ENCODE peak calls at places on chromosome 20, in five cellular contexts. R, N, F, P and M are unnamed samples. For H3K27me3, the result is how much of the 10 kb centered on the place peaks cover.

GRCh38 chr20:25300496-25301170 is 52.7 kb downstream of the PYGB start:
- DNase-seq in R (no peak), P (no peak), N (no peak), F (no peak), M (no peak)

GRCh38 chr20:45963059-45964011 is 8.7 kb downstream of the ZNF335 start:
- DNase-seq in N (no peak), P (no peak), R (no peak), F (peak), M (no peak)

GRCh38 chr20:47857142-47857993 is 72.1 kb upstream of the SULF2 start:
- DNase-seq in F (no peak), P (no peak), N (no peak), R (no peak), M (no peak)

GRCh38 chr20:5222919-5223634 is 93.7 kb downstream of the PROKR2 start:
- DNase-seq in N (peak), F (peak), P (peak), R (no peak), M (peak)

GRCh38 chr20:1934578-1935573 is 39.7 kb downstream of the SIRPA start:
- DNase-seq in R (peak), N (peak), F (peak), P (no peak), M (no peak)

GRCh38 chr20:50308166-50308512 is 117.5 kb downstream of the CEBPB start:
- DNase-seq in N (no peak), F (no peak), P (no peak), R (no peak), M (no peak)

GRCh38 chr20:36307412-36308317 is 1.5 kb downstream of the DLGAP4 start:
- DNase-seq in N (no peak), F (no peak), R (no peak), P (peak), M (peak)

GRCh38 chr20:25046181-25046641 is 11.7 kb downstream of the ACSS1 start:
- DNase-seq in P (no peak), F (peak), R (no peak), N (peak), M (peak)

GRCh38 chr20:56418385-56418861 is 6.4 kb downstream of the CASS4 start:
- DNase-seq in R (no peak), N (peak), F (no peak), P (no peak), M (no peak)

GRCh38 chr20:2946988-2947961 is 74.0 kb downstream of the PTPRA start:
- DNase-seq in P (no peak), N (no peak), R (no peak), F (no peak), M (no peak)

GRCh38 chr20:54065601-54066038 is 4.8 kb downstream of the BCAS1 start:
- DNase-seq in N (peak), R (no peak), P (no peak), F (no peak), M (peak)

GRCh38 chr20:37846573-37846972 is 56.4 kb upstream of the VSTM2L start:
- DNase-seq in R (no peak), N (no peak), P (peak), F (no peak), M (no peak)

GRCh38 chr20:44403194-44404112 is 48.0 kb downstream of the HNF4A start:
- DNase-seq in N (no peak), P (no peak), R (no peak), F (no peak), M (no peak)

GRCh38 chr20:49424536-49424935 is 57.9 kb downstream of the KCNB1 start:
- DNase-seq in F (no peak), R (no peak), N (no peak), P (no peak), M (no peak)

GRCh38 chr20:7161690-7162089 is 394.2 kb downstream of the BMP2 start:
- DNase-seq in F (no peak), N (no peak), R (no peak), P (no peak), M (no peak)

GRCh38 chr20:44083220-44083933 is 103.6 kb downstream of the JPH2 start:
- DNase-seq in F (no peak), P (no peak), R (no peak), N (no peak), M (no peak)

GRCh38 chr20:5996765-5997164 is 46.3 kb downstream of the MCM8 start:
- DNase-seq in N (peak), F (no peak), P (no peak), R (no peak), M (no peak)

GRCh38 chr20:4490595-4491280 is 231.0 kb upstream of the PRND start:
- DNase-seq in P (no peak), R (no peak), N (no peak), F (no peak), M (no peak)

GRCh38 chr20:32358632-32358882 is 426 bp downstream of the ASXL1 start:
- DNase-seq in R (no peak), N (no peak), P (no peak), F (no peak), M (no peak)

GRCh38 chr20:64064145-64064698 is 1.2 kb downstream of the TCEA2 start:
- DNase-seq in F (peak), P (no peak), N (no peak), R (no peak), M (peak)

GRCh38 chr20:41293269-41294037 is 24.1 kb downstream of the ZHX3 start:
- DNase-seq in N (no peak), R (no peak), P (no peak), F (no peak), M (no peak)

GRCh38 chr20:46990017-46990810 is 95.6 kb downstream of the EYA2 start:
- DNase-seq in P (no peak), R (no peak), N (no peak), F (no peak), M (no peak)

GRCh38 chr20:25007491-25008305 is 15.1 kb upstream of the APMAP start:
- DNase-seq in P (no peak), F (no peak), R (no peak), N (peak), M (no peak)

GRCh38 chr20:36116813-36117441 is 37.6 kb upstream of the EPB41L1 start:
- DNase-seq in F (no peak), P (no peak), N (no peak), R (no peak), M (no peak)

GRCh38 chr20:60378620-60379019 is 420.4 kb downstream of the CDH26 start:
- DNase-seq in P (no peak), R (no peak), N (no peak), F (no peak), M (no peak)

GRCh38 chr20:31710423-31711250 is 12.0 kb downstream of the BCL2L1 start:
- DNase-seq in P (no peak), N (no peak), R (no peak), F (no peak), M (peak)

GRCh38 chr20:34390769-34391447 is 27.8 kb downstream of the ITCH start:
- DNase-seq in F (no peak), P (no peak), N (peak), R (no peak), M (peak)

GRCh38 chr20:3710703-3711417 is 1.5 kb downstream of the SIGLEC1 start:
- DNase-seq in P (peak), F (peak), N (peak), R (peak), M (peak)

GRCh38 chr20:24990810-24991252 is 1.7 kb downstream of the APMAP start:
- DNase-seq in F (no peak), P (no peak), R (no peak), N (no peak), M (peak)

GRCh38 chr20:50126662-50127061 is 13.7 kb upstream of the UBE2V1 start:
- DNase-seq in P (no peak), F (no peak), N (peak), R (no peak), M (no peak)

DNA sequence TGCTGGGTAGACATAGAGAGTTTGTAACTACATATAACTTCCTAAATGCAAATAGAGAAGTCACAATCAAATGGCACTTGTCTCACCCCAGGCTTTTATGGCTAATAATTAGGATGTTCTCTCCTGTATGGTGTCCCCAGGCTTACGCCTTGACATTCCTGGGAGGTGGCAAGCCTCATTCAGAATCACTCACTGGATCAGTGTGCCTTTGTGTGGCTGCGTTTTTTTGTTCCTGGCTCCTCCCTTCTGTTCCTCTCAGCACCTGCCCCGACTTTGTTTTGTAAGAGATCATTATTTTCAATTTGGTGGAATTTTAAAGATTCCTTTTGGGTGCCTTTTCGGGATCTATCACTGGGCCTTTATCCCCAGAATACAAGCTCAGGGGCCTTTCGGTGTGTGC is 5.7 kb downstream of the LAMP5 start:
- DNase-seq in P (no peak), R (peak), F (no peak), N (no peak), M (no peak)
- H3K27me3 ChIP-seq in P (under half), R (under half), F (under half), N (under half), M (under half)

DNA sequence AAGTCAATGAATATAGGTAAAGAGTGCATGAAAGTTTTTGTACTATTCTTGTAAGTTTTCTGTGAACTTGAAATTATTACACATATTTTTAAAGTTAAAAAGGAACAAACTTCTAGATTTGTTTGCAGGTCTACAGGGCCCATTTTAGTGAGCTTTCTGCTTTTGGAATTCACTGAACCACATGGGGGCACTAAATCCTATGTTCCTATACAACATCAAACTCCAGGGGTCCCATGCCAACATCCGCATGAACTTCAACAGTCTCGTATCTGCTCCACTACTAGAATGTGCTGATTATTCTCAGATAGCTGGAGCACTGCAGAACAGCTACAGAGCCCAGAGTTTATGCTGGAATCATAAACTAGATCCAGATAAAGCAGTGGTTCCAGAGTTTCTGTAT is 347.9 kb upstream of the SPTLC3 start:
- DNase-seq in N (no peak), P (peak), R (peak), F (no peak), M (no peak)
- TF ChIP-seq CTCF in N (no peak), P (peak), R (no peak), F (no peak), M (no peak)

GRCh38 chr20:654427-654770 is 1.4 kb upstream of the SRXN1 start:
- DNase-seq in R (no peak), N (no peak), F (no peak), P (no peak), M (no peak)

GRCh38 chr20:652611-653109 is 340 bp downstream of the SRXN1 start:
- DNase-seq in F (peak), P (no peak), R (no peak), N (no peak), M (peak)

GRCh38 chr20:653590-654426 is 808 bp upstream of the SRXN1 start:
- DNase-seq in P (no peak), R (no peak), F (peak), N (no peak), M (no peak)

GRCh38 chr20:651713-652610 is 1.0 kb downstream of the SRXN1 start:
- DNase-seq in P (no peak), N (peak), R (no peak), F (no peak), M (no peak)

GRCh38 chr20:653110-653589 is at the start of gene SRXN1:
- DNase-seq in R (peak), N (peak), F (peak), P (peak), M (peak)
- TF ChIP-seq POLR2A in R (no peak), N (no peak), F (peak), P (no peak), M (no peak)

DNA sequence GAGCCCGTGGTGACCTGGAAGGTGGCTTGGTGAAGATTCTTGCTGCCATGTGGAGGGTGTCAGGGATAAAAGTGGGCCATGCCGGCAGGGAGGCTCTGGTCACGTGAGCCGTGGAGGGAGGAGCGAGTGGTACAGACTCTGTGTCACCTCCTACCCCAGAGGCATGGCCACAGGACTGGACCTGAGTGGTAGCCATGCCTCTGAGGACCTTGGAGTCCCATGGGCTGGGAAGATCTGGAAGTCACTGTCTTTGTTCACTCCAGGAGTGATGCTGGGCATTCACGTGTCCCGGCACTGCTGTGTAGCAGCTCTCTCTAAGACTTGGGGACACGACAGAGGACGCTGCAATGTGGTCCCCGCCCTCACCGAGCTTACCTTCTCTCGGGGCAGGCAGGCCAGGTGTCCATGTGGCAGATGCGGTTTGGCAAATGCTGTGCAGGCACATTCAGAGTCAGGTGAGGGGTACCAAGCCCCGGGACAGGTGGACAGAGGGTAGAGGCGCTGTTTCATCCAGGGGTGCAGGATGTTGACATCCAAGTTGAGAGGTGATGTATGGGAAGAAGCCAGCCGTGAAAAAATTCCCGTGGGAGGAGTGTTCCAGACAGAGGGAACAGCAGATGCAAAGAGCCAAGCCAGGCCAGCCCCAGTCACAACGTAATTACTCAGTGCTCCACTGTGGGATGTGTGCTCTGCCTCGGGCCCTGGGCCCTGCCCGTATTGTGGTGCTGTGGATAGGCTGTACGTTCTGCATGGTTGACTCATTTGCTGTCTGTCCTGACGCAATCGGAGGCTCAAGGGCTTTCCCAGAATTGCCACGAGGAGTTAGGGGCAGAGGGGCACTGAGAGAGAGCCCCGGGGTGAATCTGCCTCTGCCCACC is 307.8 kb downstream of the TAF4 start:
- DNase-seq in R (no peak), N (no peak), F (no peak), P (no peak), M (no peak)
- H3K27me3 ChIP-seq in R (under half), N (under half), F (under half), P (under half), M (under half)

GRCh38 chr20:11588875-11589274 is 328.8 kb upstream of the BTBD3 start:
- DNase-seq in N (no peak), R (no peak), F (no peak), P (no peak), M (no peak)

GRCh38 chr20:11582073-11582472 is 335.6 kb upstream of the BTBD3 start:
- DNase-seq in R (no peak), N (no peak), P (no peak), F (no peak), M (no peak)

GRCh38 chr20:11581271-11581670 is 336.4 kb upstream of the BTBD3 start:
- DNase-seq in P (no peak), F (no peak), N (no peak), R (no peak), M (no peak)

GRCh38 chr20:11585752-11586352 is 331.8 kb upstream of the BTBD3 start:
- DNase-seq in N (no peak), P (no peak), F (no peak), R (no peak), M (no peak)
- TF ChIP-seq CTCF in N (no peak), P (no peak), F (no peak), R (no peak), M (peak)

GRCh38 chr20:23042270-23042669 is 7.2 kb downstream of the SSTR4 start:
- DNase-seq in F (no peak), N (no peak), R (no peak), P (no peak), M (no peak)
- TF ChIP-seq POLR2A in F (no peak), N (no peak), R (no peak), P (no peak), M (no peak)